ENCODE peak calls at places on chromosomes 11 and 22, in five cellular contexts. T is GM23338; E is vagina; J is CD4-positive, alpha-beta T cell; M is fibroblast of lung. W is an unnamed sample.

GRCh38 chr11:16584569-16584968 is 153.9 kb upstream of the C11orf58 start:
- DNase-seq in M (no peak), J (no peak), T (no peak), E (no peak), W (no peak)

GRCh38 chr11:134951305-134951700 is 539.3 kb upstream of the B3GAT1 start:
- DNase-seq in J (no peak), M (peak), E (no peak), T (no peak), W (peak)

GRCh38 chr11:75103380-75104026 is 6.8 kb upstream of the OR2AT4 start:
- DNase-seq in E (no peak), T (no peak), M (peak), J (no peak), W (no peak)

GRCh38 chr11:80529722-80530121 is 1088.9 kb upstream of the TENM4 start:
- DNase-seq in M (no peak), J (no peak), T (no peak), E (no peak), W (no peak)

GRCh38 chr11:96263361-96263763 is 79.6 kb downstream of the MAML2 start:
- DNase-seq in T (no peak), J (no peak), M (peak), E (no peak), W (no peak)

GRCh38 chr11:94790771-94791180 is 22.6 kb downstream of the AMOTL1 start:
- DNase-seq in E (no peak), J (no peak), T (no peak), M (peak), W (no peak)

GRCh38 chr22:24376002-24376401 is 51.4 kb upstream of the ADORA2A start:
- DNase-seq in M (no peak), T (no peak), E (no peak), J (no peak), W (no peak)

GRCh38 chr11:1483445-1483961 is 3.1 kb downstream of the MOB2 start:
- DNase-seq in M (no peak), J (no peak), T (no peak), E (no peak), W (no peak)

GRCh38 chr11:12222099-12222751 is 111.8 kb downstream of the MICAL2 start:
- DNase-seq in M (peak), T (no peak), E (no peak), J (no peak), W (no peak)

GRCh38 chr11:77039491-77040400 is 5.5 kb downstream of the B3GNT6 start:
- DNase-seq in E (no peak), J (no peak), M (peak), T (peak), W (peak)

GRCh38 chr11:131688056-131688693 is 317.8 kb downstream of the NTM start:
- DNase-seq in M (peak), J (no peak), T (peak), E (peak), W (peak)

GRCh38 chr11:116173946-116174911 is 598.6 kb downstream of the BUD13 start:
- DNase-seq in T (peak), E (peak), M (no peak), J (no peak), W (no peak)

GRCh38 chr22:16915711-16916110 is 90.5 kb upstream of the XKR3 start:
- DNase-seq in E (no peak), J (no peak), M (no peak), T (no peak), W (no peak)

GRCh38 chr11:123195182-123196059 is at the start of gene CLMP:
- DNase-seq in M (peak), T (peak), J (no peak), E (no peak), W (peak)

GRCh38 chr11:96132437-96132836 is 208.5 kb upstream of the MTMR2 start:
- DNase-seq in M (no peak), E (no peak), J (no peak), T (no peak), W (no peak)

GRCh38 chr11:3802016-3802790 is 4.8 kb upstream of the NUP98 start:
- DNase-seq in M (peak), E (no peak), J (no peak), T (no peak), W (no peak)

DNA sequence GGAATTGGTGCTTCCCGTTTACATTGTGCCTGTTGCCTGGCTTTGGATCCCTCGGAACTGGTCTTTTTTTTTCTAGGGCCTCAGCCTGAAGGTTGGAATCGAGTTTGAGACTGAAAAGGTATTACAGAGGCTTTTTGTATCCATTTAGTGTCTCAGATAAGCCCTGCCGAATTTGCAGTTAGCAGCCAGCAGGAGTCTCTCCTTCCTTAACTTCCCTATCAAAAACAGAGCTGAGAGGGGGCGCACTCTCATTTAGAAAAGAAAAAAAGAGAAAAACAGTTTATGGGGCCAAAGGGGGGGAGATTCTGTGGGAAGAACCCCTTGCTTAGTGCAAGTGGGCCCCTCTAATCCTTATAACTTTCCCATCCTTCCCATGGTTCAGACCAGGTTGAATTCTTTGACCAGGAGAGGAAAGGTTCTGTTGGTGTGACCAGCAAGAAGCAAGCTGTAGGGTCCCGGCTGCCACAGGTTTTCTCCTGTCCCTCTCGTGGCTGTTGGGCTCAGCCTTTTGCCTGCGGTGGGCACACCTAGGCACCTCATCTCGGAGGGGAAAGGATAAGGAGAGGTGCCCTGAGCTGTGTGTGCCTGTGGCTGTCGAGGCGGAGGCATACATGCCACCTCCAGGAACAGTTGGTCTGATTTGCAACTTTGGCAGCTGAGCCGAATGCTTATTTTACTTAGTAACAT is 565.1 kb upstream of the CNTN5 start:
- DNase-seq in T (peak), M (no peak), E (no peak), J (no peak), W (no peak)
- TF ChIP-seq CTCF in T (peak), M (no peak), E (no peak), J (no peak), W (no peak)

GRCh38 chr11:110349109-110349996 is 52.9 kb upstream of the RDX start:
- DNase-seq in E (no peak), J (no peak), M (peak), T (no peak), W (no peak)
- H3K27ac ChIP-seq in E (no peak), J (no peak), M (no peak), T (no peak), W (peak)

DNA sequence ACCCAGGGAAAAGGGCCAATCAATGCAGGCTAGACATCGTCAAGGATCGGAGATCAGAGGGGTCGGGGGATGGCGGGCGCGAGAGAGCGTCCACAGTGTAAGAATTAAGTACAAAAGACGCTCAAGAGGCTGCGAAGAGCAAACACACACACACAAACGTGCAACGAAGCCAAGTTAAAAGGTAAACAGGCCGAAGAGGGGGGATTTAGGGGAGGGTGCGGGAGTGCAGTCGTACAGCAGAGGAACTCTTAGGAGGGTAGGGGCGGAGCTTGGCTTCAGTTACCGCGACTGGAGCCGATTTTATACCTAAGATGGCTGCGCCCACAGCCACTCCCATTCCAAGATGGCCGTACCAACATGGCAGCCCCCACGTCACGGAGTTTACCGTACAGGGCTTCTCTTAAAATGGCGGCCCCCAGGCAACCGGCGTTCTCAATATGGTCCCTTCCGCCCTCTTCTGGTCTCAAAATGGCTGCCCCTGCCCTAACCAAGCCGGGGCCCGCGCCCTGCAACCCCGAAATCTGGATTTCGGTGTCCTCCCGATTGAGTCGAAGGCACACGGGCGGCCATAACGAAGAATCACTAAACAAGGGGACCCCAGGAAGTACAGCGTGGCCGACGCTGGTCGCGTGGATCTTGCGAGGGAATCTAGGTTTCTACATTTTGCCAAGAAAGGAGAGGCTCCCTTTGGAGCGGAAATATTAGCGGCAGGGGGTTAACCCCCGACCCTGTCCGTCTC is 2.0 kb downstream of the GNG3 start:
- DNase-seq in E (no peak), M (peak), T (peak), J (peak), W (peak)
- TF ChIP-seq CTCF in E (peak), M (no peak), T (no peak), J (no peak), W (no peak)

DNA sequence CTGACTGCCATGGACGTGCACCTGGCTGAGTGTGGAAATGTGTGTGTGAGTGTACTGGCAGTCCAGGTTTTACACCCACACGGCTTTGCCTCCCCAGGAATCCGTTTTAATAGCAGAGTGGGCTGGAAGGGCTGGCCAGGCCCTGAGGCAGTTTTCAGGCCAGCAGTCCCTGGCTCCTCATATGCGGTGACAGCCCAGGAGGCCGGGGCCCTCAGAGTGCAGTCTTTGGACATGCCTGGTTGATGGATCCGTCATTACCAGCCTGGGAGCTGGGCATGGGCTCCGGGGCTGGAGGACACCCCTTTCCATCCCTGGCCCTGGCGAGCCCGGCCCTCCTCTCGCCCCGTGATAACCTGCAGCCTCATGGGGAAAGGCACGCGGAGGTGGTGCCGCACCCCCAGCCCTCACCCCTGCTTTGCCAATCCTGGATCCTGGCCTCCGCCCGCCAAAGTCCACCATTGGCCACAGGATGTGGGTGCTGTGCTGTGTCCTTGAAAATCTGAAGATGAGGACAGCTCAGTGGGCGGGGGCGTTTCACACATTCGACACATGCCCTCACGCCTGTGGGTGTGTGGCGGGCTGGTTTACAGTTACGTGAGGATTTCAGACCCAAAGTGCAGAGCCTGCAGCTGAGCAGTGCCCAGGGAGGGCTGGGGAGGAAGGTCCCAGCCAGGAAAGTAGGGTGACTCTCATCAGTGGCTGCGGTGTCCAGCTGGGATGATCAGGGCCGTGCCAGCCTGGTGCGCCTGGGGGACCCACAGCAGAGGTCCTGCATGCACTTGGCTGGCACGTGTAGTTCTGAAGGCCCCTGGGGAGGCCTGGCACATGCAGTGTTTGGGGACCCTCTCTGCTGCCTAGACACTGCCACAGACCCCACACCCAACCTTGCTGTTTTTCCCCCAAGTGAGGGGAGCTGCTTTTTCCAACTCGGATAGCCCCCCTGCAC is 55.1 kb downstream of the RTN4R start:
- DNase-seq in T (no peak), M (no peak), E (no peak), J (no peak), W (no peak)
- H3K27ac ChIP-seq in T (no peak), M (no peak), E (no peak), J (no peak), W (no peak)

DNA sequence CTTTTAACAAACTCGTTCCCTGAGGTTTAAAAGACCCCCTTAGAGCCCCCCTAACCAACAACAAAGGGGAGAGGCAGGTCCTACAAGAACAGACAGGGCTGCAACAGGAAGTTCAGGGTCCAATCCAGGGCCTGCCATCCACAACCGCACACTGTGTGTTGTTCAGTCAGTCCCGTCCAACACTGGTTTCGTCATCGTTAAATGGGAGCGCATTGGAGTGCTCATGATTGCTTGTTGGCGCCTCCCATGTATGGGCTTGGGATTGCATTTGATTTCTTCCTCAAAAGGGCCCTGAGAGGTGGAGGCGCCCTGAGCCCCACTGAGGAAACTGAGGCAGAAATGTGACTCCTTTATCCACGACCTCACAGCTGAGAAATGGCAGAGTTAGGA is 174.1 kb downstream of the MN1 start:
- DNase-seq in M (no peak), E (no peak), T (peak), J (no peak), W (no peak)
- TF ChIP-seq CTCF in M (no peak), E (no peak), T (peak), J (no peak), W (no peak)

W was measured in thyroid gland.